ENCODE peak calls at places on chromosomes 7 and 10, in ten cellular contexts. One of them, this sample, is unnamed.

GRCh38 chr10:122044045-122044661 is 55.2 kb downstream of the TACC2 start:
- DNase-seq in GM23338: peak; percentile 43
- DNase-seq in GM04504: no peak
- DNase-seq in choroid plexus epithelial cell: peak; percentile 42
- DNase-seq in left kidney: peak; percentile 94
- DNase-seq in KBM-7: no peak
- DNase-seq in stimulated activated CD4-positive, alpha-beta T cell treated with anti-CD3 and anti-CD28 coated beads, Interleukin-2, amount 100 ng/mL, for 24 hours: no peak
- DNase-seq in neural crest cell: no peak
- DNase-seq in naive thymus-derived CD8-positive, alpha-beta T cell: no peak
- DNase-seq in transverse colon: peak; percentile 32
- DNase-seq in this sample: no peak

GRCh38 chr10:416091-416515 is 273.4 kb downstream of the DIP2C start:
- DNase-seq in left kidney: no peak
- DNase-seq in GM04504: no peak
- DNase-seq in transverse colon: no peak
- DNase-seq in KBM-7: no peak
- DNase-seq in GM23338: peak; percentile 53
- DNase-seq in naive thymus-derived CD8-positive, alpha-beta T cell: no peak
- DNase-seq in neural crest cell: no peak
- DNase-seq in stimulated activated CD4-positive, alpha-beta T cell treated with anti-CD3 and anti-CD28 coated beads, Interleukin-2, amount 100 ng/mL, for 24 hours: no peak
- DNase-seq in choroid plexus epithelial cell: no peak
- DNase-seq in this sample: no peak

GRCh38 chr10:5679036-5679435 is 5.6 kb upstream of the TASOR2 start:
- DNase-seq in naive thymus-derived CD8-positive, alpha-beta T cell: no peak
- DNase-seq in GM04504: no peak
- DNase-seq in left kidney: no peak
- DNase-seq in transverse colon: no peak
- DNase-seq in stimulated activated CD4-positive, alpha-beta T cell treated with anti-CD3 and anti-CD28 coated beads, Interleukin-2, amount 100 ng/mL, for 24 hours: no peak
- DNase-seq in GM23338: no peak
- DNase-seq in KBM-7: no peak
- DNase-seq in choroid plexus epithelial cell: no peak
- DNase-seq in neural crest cell: no peak
- DNase-seq in this sample: no peak

GRCh38 chr7:100585511-100586265 is at the start of gene LRCH4:
- DNase-seq in left kidney: peak; percentile 66
- DNase-seq in transverse colon: peak; percentile 77
- DNase-seq in KBM-7: no peak
- DNase-seq in GM23338: peak; percentile 81
- DNase-seq in GM04504: no peak
- DNase-seq in naive thymus-derived CD8-positive, alpha-beta T cell: peak; percentile 68
- DNase-seq in choroid plexus epithelial cell: peak; percentile 32
- DNase-seq in neural crest cell: no peak
- DNase-seq in stimulated activated CD4-positive, alpha-beta T cell treated with anti-CD3 and anti-CD28 coated beads, Interleukin-2, amount 100 ng/mL, for 24 hours: peak; percentile 67
- DNase-seq in this sample: peak; percentile 73

GRCh38 chr7:70044064-70044463 is 445.8 kb downstream of the AUTS2 start:
- DNase-seq in neural crest cell: no peak
- DNase-seq in stimulated activated CD4-positive, alpha-beta T cell treated with anti-CD3 and anti-CD28 coated beads, Interleukin-2, amount 100 ng/mL, for 24 hours: no peak
- DNase-seq in GM04504: no peak
- DNase-seq in KBM-7: no peak
- DNase-seq in GM23338: peak; percentile 51
- DNase-seq in transverse colon: peak; percentile 9
- DNase-seq in choroid plexus epithelial cell: no peak
- DNase-seq in left kidney: peak; percentile 90
- DNase-seq in naive thymus-derived CD8-positive, alpha-beta T cell: no peak
- DNase-seq in this sample: no peak

GRCh38 chr7:140610204-140611165 is 30.1 kb downstream of the DENND2A start:
- DNase-seq in naive thymus-derived CD8-positive, alpha-beta T cell: no peak
- DNase-seq in left kidney: peak; percentile 43
- DNase-seq in neural crest cell: no peak
- DNase-seq in GM23338: no peak
- DNase-seq in stimulated activated CD4-positive, alpha-beta T cell treated with anti-CD3 and anti-CD28 coated beads, Interleukin-2, amount 100 ng/mL, for 24 hours: no peak
- DNase-seq in choroid plexus epithelial cell: peak; percentile 52
- DNase-seq in transverse colon: no peak
- DNase-seq in GM04504: no peak
- DNase-seq in KBM-7: no peak
- DNase-seq in this sample: no peak

GRCh38 chr7:6606866-6607583 is 8.4 kb upstream of the ZNF853 start:
- DNase-seq in left kidney: no peak
- DNase-seq in neural crest cell: no peak
- DNase-seq in transverse colon: no peak
- DNase-seq in stimulated activated CD4-positive, alpha-beta T cell treated with anti-CD3 and anti-CD28 coated beads, Interleukin-2, amount 100 ng/mL, for 24 hours: no peak
- DNase-seq in GM04504: no peak
- DNase-seq in choroid plexus epithelial cell: no peak
- DNase-seq in KBM-7: no peak
- DNase-seq in naive thymus-derived CD8-positive, alpha-beta T cell: no peak
- DNase-seq in GM23338: peak; percentile 25
- DNase-seq in this sample: no peak

GRCh38 chr7:137734221-137734620 is 112.6 kb downstream of the DGKI start:
- DNase-seq in GM23338: no peak
- DNase-seq in neural crest cell: no peak
- DNase-seq in stimulated activated CD4-positive, alpha-beta T cell treated with anti-CD3 and anti-CD28 coated beads, Interleukin-2, amount 100 ng/mL, for 24 hours: no peak
- DNase-seq in transverse colon: no peak
- DNase-seq in naive thymus-derived CD8-positive, alpha-beta T cell: no peak
- DNase-seq in GM04504: no peak
- DNase-seq in KBM-7: no peak
- DNase-seq in choroid plexus epithelial cell: peak; percentile 8
- DNase-seq in left kidney: no peak
- DNase-seq in this sample: no peak

GRCh38 chr10:62779487-62780248 is 24.9 kb upstream of the ADO start:
- DNase-seq in GM23338: no peak
- DNase-seq in GM04504: no peak
- DNase-seq in transverse colon: peak; percentile 61
- DNase-seq in stimulated activated CD4-positive, alpha-beta T cell treated with anti-CD3 and anti-CD28 coated beads, Interleukin-2, amount 100 ng/mL, for 24 hours: peak; percentile 90
- DNase-seq in left kidney: no peak
- DNase-seq in KBM-7: peak; percentile 30
- DNase-seq in choroid plexus epithelial cell: peak; percentile 52
- DNase-seq in naive thymus-derived CD8-positive, alpha-beta T cell: peak; percentile 90
- DNase-seq in neural crest cell: no peak
- DNase-seq in this sample: peak; percentile 49

GRCh38 chr7:144391823-144392255 is 11.7 kb downstream of the NOBOX start:
- DNase-seq in choroid plexus epithelial cell: peak; percentile 77
- DNase-seq in left kidney: peak; percentile 81
- DNase-seq in KBM-7: peak; percentile 61
- DNase-seq in neural crest cell: peak; percentile 8
- DNase-seq in naive thymus-derived CD8-positive, alpha-beta T cell: peak; percentile 68
- DNase-seq in GM04504: peak; percentile 26
- DNase-seq in transverse colon: no peak
- DNase-seq in GM23338: peak; percentile 83
- DNase-seq in stimulated activated CD4-positive, alpha-beta T cell treated with anti-CD3 and anti-CD28 coated beads, Interleukin-2, amount 100 ng/mL, for 24 hours: no peak
- DNase-seq in this sample: no peak

GRCh38 chr10:102611514-102612095 is 32.7 kb upstream of the TRIM8 start:
- DNase-seq in GM23338: no peak
- DNase-seq in stimulated activated CD4-positive, alpha-beta T cell treated with anti-CD3 and anti-CD28 coated beads, Interleukin-2, amount 100 ng/mL, for 24 hours: no peak
- DNase-seq in naive thymus-derived CD8-positive, alpha-beta T cell: no peak
- DNase-seq in KBM-7: no peak
- DNase-seq in GM04504: no peak
- DNase-seq in neural crest cell: no peak
- DNase-seq in choroid plexus epithelial cell: no peak
- DNase-seq in left kidney: no peak
- DNase-seq in transverse colon: no peak
- DNase-seq in this sample: no peak

GRCh38 chr7:100051611-100052010 is 2.0 kb downstream of the ZSCAN21 start:
- DNase-seq in naive thymus-derived CD8-positive, alpha-beta T cell: no peak
- DNase-seq in KBM-7: no peak
- DNase-seq in stimulated activated CD4-positive, alpha-beta T cell treated with anti-CD3 and anti-CD28 coated beads, Interleukin-2, amount 100 ng/mL, for 24 hours: no peak
- DNase-seq in left kidney: no peak
- DNase-seq in choroid plexus epithelial cell: no peak
- DNase-seq in neural crest cell: no peak
- DNase-seq in GM23338: no peak
- DNase-seq in GM04504: no peak
- DNase-seq in transverse colon: no peak
- DNase-seq in this sample: no peak

GRCh38 chr7:13963925-13964324 is 25.5 kb downstream of the ETV1 start:
- DNase-seq in GM23338: peak; percentile 24
- DNase-seq in transverse colon: no peak
- DNase-seq in stimulated activated CD4-positive, alpha-beta T cell treated with anti-CD3 and anti-CD28 coated beads, Interleukin-2, amount 100 ng/mL, for 24 hours: no peak
- DNase-seq in neural crest cell: no peak
- DNase-seq in naive thymus-derived CD8-positive, alpha-beta T cell: no peak
- DNase-seq in left kidney: no peak
- DNase-seq in KBM-7: no peak
- DNase-seq in choroid plexus epithelial cell: no peak
- DNase-seq in GM04504: no peak
- DNase-seq in this sample: no peak